ENCODE peak calls at places on chromosomes 16 and 17, in eight cellular contexts. One of them, this sample, is unnamed.

GRCh38 chr16:46885960-46886763 is 2.0 kb downstream of the GPT2 start:
- DNase-seq in HCT116: no peak
- DNase-seq in body of pancreas: peak; percentile 73
- DNase-seq in AG10803: no peak
- DNase-seq in A549: no peak
- DNase-seq in mesothelial cell of epicardium: no peak
- DNase-seq in glutamatergic neuron: no peak
- DNase-seq in colonic mucosa: no peak
- DNase-seq in this sample: no peak

GRCh38 chr17:42247734-42248133 is 28.5 kb downstream of the STAT5B start:
- DNase-seq in glutamatergic neuron: no peak
- DNase-seq in AG10803: peak; percentile 86
- DNase-seq in HCT116: no peak
- DNase-seq in body of pancreas: no peak
- DNase-seq in A549: no peak
- DNase-seq in colonic mucosa: no peak
- DNase-seq in mesothelial cell of epicardium: no peak
- DNase-seq in this sample: no peak

GRCh38 chr17:65370669-65371126 is 190.8 kb downstream of the AXIN2 start:
- DNase-seq in body of pancreas: peak; percentile 36
- DNase-seq in AG10803: no peak
- DNase-seq in A549: no peak
- DNase-seq in HCT116: no peak
- DNase-seq in colonic mucosa: peak; percentile 92
- DNase-seq in glutamatergic neuron: no peak
- DNase-seq in mesothelial cell of epicardium: no peak
- DNase-seq in this sample: no peak

GRCh38 chr17:81429353-81429774 is 34.1 kb downstream of the BAHCC1 start:
- DNase-seq in mesothelial cell of epicardium: no peak
- DNase-seq in glutamatergic neuron: no peak
- DNase-seq in HCT116: no peak
- DNase-seq in AG10803: peak; percentile 72
- DNase-seq in body of pancreas: peak; percentile 92
- DNase-seq in A549: peak; percentile 64
- DNase-seq in colonic mucosa: peak; percentile 86
- DNase-seq in this sample: no peak

GRCh38 chr16:10168258-10168657 is 14.0 kb downstream of the GRIN2A start:
- DNase-seq in body of pancreas: no peak
- DNase-seq in A549: no peak
- DNase-seq in mesothelial cell of epicardium: no peak
- DNase-seq in AG10803: peak; percentile 71
- DNase-seq in HCT116: no peak
- DNase-seq in colonic mucosa: no peak
- DNase-seq in glutamatergic neuron: no peak
- DNase-seq in this sample: no peak

GRCh38 chr17:73288534-73289302 is 23.1 kb downstream of the CDC42EP4 start:
- DNase-seq in AG10803: no peak
- DNase-seq in body of pancreas: peak; percentile 85
- DNase-seq in HCT116: no peak
- DNase-seq in A549: peak; percentile 50
- DNase-seq in colonic mucosa: peak; percentile 86
- DNase-seq in mesothelial cell of epicardium: no peak
- DNase-seq in glutamatergic neuron: no peak
- DNase-seq in this sample: no peak

GRCh38 chr16:4260360-4260759 is 12.5 kb downstream of the TFAP4 start:
- DNase-seq in HCT116: no peak
- DNase-seq in body of pancreas: peak; percentile 91
- DNase-seq in AG10803: no peak
- DNase-seq in glutamatergic neuron: no peak
- DNase-seq in A549: no peak
- DNase-seq in mesothelial cell of epicardium: no peak
- DNase-seq in colonic mucosa: peak; percentile 92
- DNase-seq in this sample: no peak

GRCh38 chr17:50692448-50693040 is 15.2 kb downstream of the ANKRD40 start:
- DNase-seq in glutamatergic neuron: no peak
- DNase-seq in A549: no peak
- DNase-seq in mesothelial cell of epicardium: no peak
- DNase-seq in HCT116: no peak
- DNase-seq in AG10803: no peak
- DNase-seq in body of pancreas: no peak
- DNase-seq in colonic mucosa: no peak
- DNase-seq in this sample: no peak

GRCh38 chr16:13148836-13149235 is 247.4 kb downstream of the SHISA9 start:
- DNase-seq in mesothelial cell of epicardium: no peak
- DNase-seq in A549: no peak
- DNase-seq in AG10803: no peak
- DNase-seq in colonic mucosa: no peak
- DNase-seq in HCT116: no peak
- DNase-seq in glutamatergic neuron: no peak
- DNase-seq in body of pancreas: no peak
- DNase-seq in this sample: no peak

GRCh38 chr16:73848993-73849392 is 447.6 kb upstream of the PSMD7 start:
- DNase-seq in A549: no peak
- DNase-seq in glutamatergic neuron: no peak
- DNase-seq in AG10803: no peak
- DNase-seq in HCT116: no peak
- DNase-seq in body of pancreas: no peak
- DNase-seq in mesothelial cell of epicardium: no peak
- DNase-seq in colonic mucosa: peak; percentile 78
- DNase-seq in this sample: no peak

GRCh38 chr17:862584-862983 is 80.4 kb downstream of the MRM3 start:
- DNase-seq in AG10803: no peak
- DNase-seq in HCT116: no peak
- DNase-seq in mesothelial cell of epicardium: no peak
- DNase-seq in colonic mucosa: no peak
- DNase-seq in body of pancreas: no peak
- DNase-seq in A549: no peak
- DNase-seq in glutamatergic neuron: no peak
- DNase-seq in this sample: no peak

GRCh38 chr16:622920-623280 is 7.9 kb upstream of the WFIKKN1 start:
- DNase-seq in glutamatergic neuron: no peak
- DNase-seq in body of pancreas: no peak
- DNase-seq in colonic mucosa: no peak
- DNase-seq in AG10803: no peak
- DNase-seq in HCT116: no peak
- DNase-seq in mesothelial cell of epicardium: no peak
- DNase-seq in A549: no peak
- DNase-seq in this sample: no peak

GRCh38 chr16:54136276-54136625 is 150.3 kb downstream of the IRX3 start:
- DNase-seq in mesothelial cell of epicardium: no peak
- DNase-seq in colonic mucosa: no peak
- DNase-seq in A549: no peak
- DNase-seq in glutamatergic neuron: no peak
- DNase-seq in AG10803: no peak
- DNase-seq in body of pancreas: no peak
- DNase-seq in HCT116: no peak
- DNase-seq in this sample: no peak

GRCh38 chr16:1766701-1767100 is 4.6 kb downstream of the NME3 start:
- DNase-seq in body of pancreas: no peak
- DNase-seq in AG10803: no peak
- DNase-seq in HCT116: no peak
- DNase-seq in glutamatergic neuron: no peak
- DNase-seq in A549: no peak
- DNase-seq in mesothelial cell of epicardium: no peak
- DNase-seq in colonic mucosa: no peak
- DNase-seq in this sample: no peak

GRCh38 chr16:78641463-78641862 is 542.0 kb downstream of the WWOX start:
- DNase-seq in mesothelial cell of epicardium: no peak
- DNase-seq in A549: no peak
- DNase-seq in glutamatergic neuron: no peak
- DNase-seq in body of pancreas: no peak
- DNase-seq in colonic mucosa: no peak
- DNase-seq in HCT116: no peak
- DNase-seq in AG10803: no peak
- DNase-seq in this sample: no peak

GRCh38 chr16:67226804-67227566 is at the start of gene TMEM208:
- DNase-seq in HCT116: peak; percentile 95
- DNase-seq in glutamatergic neuron: peak; percentile 100
- DNase-seq in AG10803: peak; percentile 98
- DNase-seq in colonic mucosa: peak; percentile 99
- DNase-seq in A549: peak; percentile 92
- DNase-seq in body of pancreas: peak; percentile 97
- DNase-seq in mesothelial cell of epicardium: peak; percentile 95
- DNase-seq in this sample: peak; percentile 98

GRCh38 chr16:67227567-67227921 is 614 bp downstream of the TMEM208 start:
- DNase-seq in AG10803: no peak
- DNase-seq in HCT116: no peak
- DNase-seq in A549: no peak
- DNase-seq in mesothelial cell of epicardium: no peak
- DNase-seq in glutamatergic neuron: no peak
- DNase-seq in colonic mucosa: no peak
- DNase-seq in body of pancreas: no peak
- DNase-seq in this sample: no peak

GRCh38 chr16:67228034-67228785 is 1.3 kb downstream of the TMEM208 start:
- DNase-seq in mesothelial cell of epicardium: no peak
- DNase-seq in body of pancreas: no peak
- DNase-seq in AG10803: no peak
- DNase-seq in colonic mucosa: no peak
- DNase-seq in HCT116: no peak
- DNase-seq in glutamatergic neuron: no peak
- DNase-seq in A549: no peak
- DNase-seq in this sample: no peak

GRCh38 chr16:67229906-67230808 is 3.2 kb downstream of the TMEM208 start:
- DNase-seq in A549: no peak
- DNase-seq in mesothelial cell of epicardium: no peak
- DNase-seq in glutamatergic neuron: no peak
- DNase-seq in colonic mucosa: no peak
- DNase-seq in AG10803: no peak
- DNase-seq in HCT116: no peak
- DNase-seq in body of pancreas: no peak
- DNase-seq in this sample: no peak

GRCh38 chr16:67228905-67229304 is 2.0 kb downstream of the TMEM208 start:
- DNase-seq in glutamatergic neuron: no peak
- DNase-seq in HCT116: no peak
- DNase-seq in AG10803: no peak
- DNase-seq in mesothelial cell of epicardium: no peak
- DNase-seq in body of pancreas: no peak
- DNase-seq in colonic mucosa: no peak
- DNase-seq in A549: no peak
- DNase-seq in this sample: no peak
- TF ChIP-seq CTCF in glutamatergic neuron: no peak
- TF ChIP-seq CTCF in HCT116: no peak
- TF ChIP-seq CTCF in AG10803: no peak
- TF ChIP-seq CTCF in mesothelial cell of epicardium: no peak
- TF ChIP-seq CTCF in body of pancreas: no peak
- TF ChIP-seq CTCF in colonic mucosa: no peak
- TF ChIP-seq CTCF in A549: no peak
- TF ChIP-seq CTCF in this sample: no peak

DNA sequence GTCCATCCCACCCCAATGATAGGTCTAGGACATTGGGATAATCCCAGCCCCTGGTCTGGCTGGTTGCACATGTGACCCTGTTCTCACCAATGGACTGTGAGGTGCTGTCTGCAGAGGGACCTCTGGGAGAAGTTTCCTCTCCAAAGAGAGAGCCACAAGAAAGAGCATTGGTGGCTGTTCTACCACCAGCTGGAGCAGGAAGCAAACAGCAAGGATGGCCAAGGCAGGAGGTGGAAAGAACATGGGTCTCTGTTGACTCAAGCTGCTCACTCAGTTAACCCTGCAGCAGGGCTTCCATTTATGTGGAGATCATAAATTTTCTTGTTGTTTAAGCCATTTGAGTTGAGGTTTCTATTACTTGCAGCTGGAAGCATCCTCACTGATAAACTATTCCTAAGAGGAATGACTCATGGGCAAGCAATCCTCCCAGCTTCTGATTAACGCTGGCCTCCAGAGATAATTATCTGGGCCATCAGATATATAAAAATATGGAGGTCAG is 52.5 kb downstream of the CYB5B start:
- DNase-seq in colonic mucosa: no peak
- DNase-seq in HCT116: peak; percentile 50
- DNase-seq in body of pancreas: no peak
- DNase-seq in glutamatergic neuron: no peak
- DNase-seq in AG10803: peak; percentile 88
- DNase-seq in mesothelial cell of epicardium: no peak
- DNase-seq in A549: peak; percentile 64
- DNase-seq in this sample: no peak
- TF ChIP-seq CTCF in colonic mucosa: no peak
- TF ChIP-seq CTCF in HCT116: no peak
- TF ChIP-seq CTCF in body of pancreas: no peak
- TF ChIP-seq CTCF in glutamatergic neuron: no peak
- TF ChIP-seq CTCF in AG10803: no peak
- TF ChIP-seq CTCF in mesothelial cell of epicardium: no peak
- TF ChIP-seq CTCF in A549: no peak
- TF ChIP-seq CTCF in this sample: no peak

DNA sequence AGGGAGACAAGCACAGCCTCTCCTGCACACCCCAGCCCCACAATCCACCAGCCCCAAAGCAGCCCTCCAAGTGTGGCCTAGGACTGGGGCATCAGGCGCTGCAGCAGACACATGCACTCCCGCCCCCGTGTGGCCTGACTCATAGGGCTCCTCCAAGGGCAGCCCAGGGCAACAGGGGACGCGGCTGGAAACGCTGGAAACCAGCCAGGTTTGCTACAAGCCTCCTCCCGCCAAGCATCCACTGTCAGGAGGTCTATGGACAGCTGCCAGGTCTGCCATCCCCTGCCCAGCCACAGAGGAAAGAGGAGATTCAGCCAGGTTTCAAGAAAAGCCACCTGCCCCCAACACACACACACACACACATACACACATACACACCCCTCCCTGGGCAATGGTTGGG is 25.8 kb downstream of the SRCIN1 start:
- DNase-seq in mesothelial cell of epicardium: no peak
- DNase-seq in colonic mucosa: no peak
- DNase-seq in AG10803: no peak
- DNase-seq in HCT116: no peak
- DNase-seq in body of pancreas: no peak
- DNase-seq in A549: peak; percentile 80
- DNase-seq in glutamatergic neuron: peak; percentile 66
- DNase-seq in this sample: no peak
- TF ChIP-seq CTCF in mesothelial cell of epicardium: no peak
- TF ChIP-seq CTCF in colonic mucosa: no peak
- TF ChIP-seq CTCF in AG10803: peak; percentile 17
- TF ChIP-seq CTCF in HCT116: no peak
- TF ChIP-seq CTCF in body of pancreas: no peak
- TF ChIP-seq CTCF in A549: peak; percentile 30
- TF ChIP-seq CTCF in glutamatergic neuron: no peak
- TF ChIP-seq CTCF in this sample: peak; percentile 25

GRCh38 chr16:48332978-48333377 is 52.2 kb downstream of the SIAH1 start:
- DNase-seq in HCT116: no peak
- DNase-seq in A549: no peak
- DNase-seq in mesothelial cell of epicardium: no peak
- DNase-seq in glutamatergic neuron: no peak
- DNase-seq in colonic mucosa: no peak
- DNase-seq in body of pancreas: no peak
- DNase-seq in AG10803: no peak
- DNase-seq in this sample: no peak

GRCh38 chr16:48330847-48331204 is 54.4 kb downstream of the SIAH1 start:
- DNase-seq in AG10803: peak; percentile 11
- DNase-seq in glutamatergic neuron: no peak
- DNase-seq in HCT116: no peak
- DNase-seq in mesothelial cell of epicardium: no peak
- DNase-seq in colonic mucosa: no peak
- DNase-seq in A549: no peak
- DNase-seq in body of pancreas: no peak
- DNase-seq in this sample: no peak

GRCh38 chr16:48335961-48336360 is 49.3 kb downstream of the SIAH1 start:
- DNase-seq in glutamatergic neuron: no peak
- DNase-seq in A549: no peak
- DNase-seq in HCT116: no peak
- DNase-seq in mesothelial cell of epicardium: no peak
- DNase-seq in body of pancreas: no peak
- DNase-seq in colonic mucosa: no peak
- DNase-seq in AG10803: peak; percentile 73
- DNase-seq in this sample: no peak

GRCh38 chr16:48330133-48330846 is 54.9 kb downstream of the SIAH1 start:
- DNase-seq in colonic mucosa: no peak
- DNase-seq in AG10803: no peak
- DNase-seq in HCT116: no peak
- DNase-seq in A549: no peak
- DNase-seq in glutamatergic neuron: no peak
- DNase-seq in mesothelial cell of epicardium: no peak
- DNase-seq in body of pancreas: no peak
- DNase-seq in this sample: no peak

GRCh38 chr16:48334325-48334724 is 50.9 kb downstream of the SIAH1 start:
- DNase-seq in mesothelial cell of epicardium: no peak
- DNase-seq in glutamatergic neuron: no peak
- DNase-seq in body of pancreas: no peak
- DNase-seq in A549: no peak
- DNase-seq in AG10803: no peak
- DNase-seq in colonic mucosa: no peak
- DNase-seq in HCT116: no peak
- DNase-seq in this sample: no peak
- TF ChIP-seq CTCF in mesothelial cell of epicardium: no peak
- TF ChIP-seq CTCF in glutamatergic neuron: no peak
- TF ChIP-seq CTCF in body of pancreas: no peak
- TF ChIP-seq CTCF in A549: no peak
- TF ChIP-seq CTCF in AG10803: no peak
- TF ChIP-seq CTCF in colonic mucosa: no peak
- TF ChIP-seq CTCF in HCT116: peak; percentile 21
- TF ChIP-seq CTCF in this sample: no peak